ENCODE peak calls at places on chromosomes 7 and 10, in eight cellular contexts. R is osteocyte; O is substantia nigra; L is neuronal stem cell; P is prostate gland; I is stimulated activated CD8-positive, alpha-beta memory T cell treated with anti-CD3 and anti-CD28 coated beads, Interleukin-15, amount 100 ng/mL, for 24 hours; Z is pons; V is sigmoid colon. H is an unnamed sample.

GRCh38 chr7:151085329-151085690 is 965 bp upstream of the AGAP3 start:
- DNase-seq in R (no peak), O (no peak), L (no peak), P (no peak), I (no peak), Z (peak), V (no peak), H (no peak)

GRCh38 chr7:91883676-91884362 is 3.3 kb upstream of the MTERF1 start:
- DNase-seq in R (no peak), O (no peak), L (no peak), P (no peak), I (no peak), Z (no peak), V (no peak), H (no peak)

GRCh38 chr7:39691821-39692220 is 68.4 kb downstream of the RALA start:
- DNase-seq in R (no peak), O (no peak), L (no peak), P (no peak), I (no peak), Z (no peak), V (no peak), H (no peak)

GRCh38 chr7:19392246-19392645 is 247.0 kb upstream of the FERD3L start:
- DNase-seq in R (no peak), O (no peak), L (no peak), P (no peak), I (no peak), Z (no peak), V (no peak), H (no peak)

GRCh38 chr10:46277840-46278239 is 9.0 kb upstream of the ANTXRL start:
- DNase-seq in R (no peak), O (no peak), L (no peak), P (no peak), I (no peak), Z (no peak), V (no peak), H (no peak)

GRCh38 chr7:150567168-150567567 is at the start of gene GIMAP4:
- DNase-seq in R (no peak), O (no peak), L (no peak), P (no peak), I (no peak), Z (peak), V (no peak), H (no peak)

GRCh38 chr10:5194431-5194830 is 2.2 kb upstream of the AKR1C4 start:
- DNase-seq in R (no peak), O (no peak), L (no peak), P (no peak), I (no peak), Z (no peak), V (no peak), H (no peak)

GRCh38 chr10:86329093-86329710 is 37.4 kb downstream of the GRID1 start:
- DNase-seq in R (no peak), O (no peak), L (no peak), P (no peak), I (no peak), Z (no peak), V (peak), H (no peak)

GRCh38 chr7:1566687-1567081 is 3.1 kb downstream of the PSMG3 start:
- DNase-seq in R (no peak), O (no peak), L (no peak), P (no peak), I (no peak), Z (no peak), V (no peak), H (no peak)

GRCh38 chr10:78316451-78316931 is 282.8 kb downstream of the RPS24 start:
- DNase-seq in R (peak), O (no peak), L (no peak), P (peak), I (no peak), Z (no peak), V (peak), H (peak)

GRCh38 chr7:38507379-38507778 is 123.8 kb downstream of the AMPH start:
- DNase-seq in R (no peak), O (no peak), L (no peak), P (no peak), I (no peak), Z (no peak), V (no peak), H (no peak)

GRCh38 chr10:131651674-131652093 is 249.1 kb upstream of the PPP2R2D start:
- DNase-seq in R (peak), O (no peak), L (no peak), P (no peak), I (no peak), Z (no peak), V (no peak), H (no peak)

GRCh38 chr10:22475857-22476600 is 130.7 kb downstream of the SPAG6 start:
- DNase-seq in R (peak), O (peak), L (peak), P (no peak), I (peak), Z (no peak), V (no peak), H (no peak)

GRCh38 chr7:139095194-139095659 is 14.3 kb downstream of the ZC3HAV1 start:
- DNase-seq in R (no peak), O (no peak), L (no peak), P (no peak), I (no peak), Z (no peak), V (no peak), H (no peak)

H was measured in coronary artery.